ENCODE peak calls at places on chromosomes 4 and X, in nine cellular contexts. Q, E, W, S, M, X, N, H and F are unnamed samples.

GRCh38 chr4:175810360-175810759 is 1.7 kb downstream of the GPM6A start:
- DNase-seq in Q (no peak), E (no peak), W (no peak), S (no peak), M (no peak), X (no peak), N (no peak), H (no peak), F (no peak)

GRCh38 chr4:176538217-176538925 is 218.6 kb downstream of the SPCS3 start:
- DNase-seq in Q (peak; percentile 90), E (no peak), W (no peak), S (peak; percentile 75), M (peak; percentile 96), X (peak; percentile 95), N (peak; percentile 46), H (no peak), F (peak; percentile 92)

GRCh38 chr4:30836231-30836630 is 116.1 kb downstream of the PCDH7 start:
- DNase-seq in Q (no peak), E (no peak), W (no peak), S (no peak), M (peak; percentile 77), X (peak; percentile 60), N (no peak), H (no peak), F (peak; percentile 68)

GRCh38 chrX:19602866-19603620 is 87.7 kb upstream of the MAP3K15 start:
- DNase-seq in Q (peak; percentile 55), E (no peak), W (no peak), S (peak; percentile 25), M (peak; percentile 82), X (peak; percentile 82), N (peak; percentile 76), H (no peak), F (peak; percentile 77)

GRCh38 chrX:102787283-102787682 is 66.7 kb downstream of the GPRASP3 start:
- DNase-seq in Q (no peak), E (no peak), W (no peak), S (no peak), M (no peak), X (no peak), N (no peak), H (no peak), F (no peak)

GRCh38 chr4:47617607-47618006 is 132.5 kb downstream of the ATP10D start:
- DNase-seq in Q (no peak), E (no peak), W (no peak), S (no peak), M (no peak), X (no peak), N (no peak), H (no peak), F (no peak)

GRCh38 chrX:13569479-13570244 is at the start of gene EGFL6:
- DNase-seq in Q (no peak), E (no peak), W (no peak), S (no peak), M (no peak), X (no peak), N (no peak), H (peak; percentile 46), F (no peak)

GRCh38 chr4:37977471-37978452 is 17.6 kb downstream of the PTTG2 start:
- DNase-seq in Q (peak; percentile 69), E (peak; percentile 28), W (peak; percentile 85), S (peak; percentile 75), M (peak; percentile 55), X (peak; percentile 64), N (peak; percentile 61), H (peak; percentile 93), F (peak; percentile 66)

GRCh38 chr4:117700111-117700892 is 334.0 kb upstream of the NDST3 start:
- DNase-seq in Q (no peak), E (no peak), W (no peak), S (no peak), M (peak; percentile 0), X (no peak), N (peak; percentile 2), H (no peak), F (no peak)

GRCh38 chr4:177283167-177283566 is 26.5 kb upstream of the NEIL3 start:
- DNase-seq in Q (peak; percentile 80), E (no peak), W (no peak), S (peak; percentile 43), M (peak; percentile 74), X (peak; percentile 94), N (no peak), H (no peak), F (peak; percentile 61)

GRCh38 chr4:54495091-54495490 is 162.7 kb upstream of the KIT start:
- DNase-seq in Q (peak; percentile 55), E (no peak), W (no peak), S (no peak), M (peak; percentile 16), X (peak; percentile 12), N (no peak), H (peak; percentile 13), F (no peak)

GRCh38 chr4:112213850-112214249 is 17.7 kb upstream of the AP1AR start:
- DNase-seq in Q (peak; percentile 82), E (no peak), W (no peak), S (peak; percentile 83), M (peak; percentile 90), X (peak; percentile 59), N (no peak), H (no peak), F (peak; percentile 59)

GRCh38 chr4:16034010-16034829 is 49.6 kb downstream of the PROM1 start:
- DNase-seq in Q (peak; percentile 65), E (no peak), W (no peak), S (peak; percentile 14), M (peak; percentile 47), X (peak; percentile 74), N (peak; percentile 27), H (no peak), F (no peak)

GRCh38 chr4:165779950-165780670 is 92.9 kb upstream of the TLL1 start:
- DNase-seq in Q (no peak), E (no peak), W (no peak), S (peak; percentile 2), M (no peak), X (peak; percentile 48), N (no peak), H (no peak), F (peak; percentile 23)

GRCh38 chr4:53937918-53938317 is 126.5 kb downstream of the CHIC2 start:
- DNase-seq in Q (peak; percentile 44), E (no peak), W (no peak), S (peak; percentile 75), M (peak; percentile 95), X (peak; percentile 96), N (no peak), H (no peak), F (peak; percentile 89)

GRCh38 chr4:2067446-2068197 is 8.5 kb downstream of the NAT8L start:
- DNase-seq in Q (no peak), E (no peak), W (peak; percentile 53), S (no peak), M (no peak), X (no peak), N (no peak), H (peak; percentile 74), F (no peak)

GRCh38 chr4:103853627-103854026 is 133.8 kb upstream of the TACR3 start:
- DNase-seq in Q (no peak), E (no peak), W (no peak), S (no peak), M (no peak), X (no peak), N (no peak), H (no peak), F (no peak)

GRCh38 chr4:79949186-79949585 is 123.8 kb downstream of the ANTXR2 start:
- DNase-seq in Q (no peak), E (no peak), W (no peak), S (no peak), M (no peak), X (no peak), N (no peak), H (no peak), F (no peak)

GRCh38 chrX:108484251-108484650 is 44.6 kb downstream of the COL4A5 start:
- DNase-seq in Q (no peak), E (no peak), W (no peak), S (no peak), M (no peak), X (no peak), N (no peak), H (no peak), F (no peak)

GRCh38 chr4:137981277-137981676 is 260.9 kb downstream of the SLC7A11 start:
- DNase-seq in Q (peak; percentile 35), E (no peak), W (no peak), S (peak; percentile 60), M (peak; percentile 59), X (peak; percentile 49), N (peak; percentile 11), H (no peak), F (peak; percentile 60)

DNA sequence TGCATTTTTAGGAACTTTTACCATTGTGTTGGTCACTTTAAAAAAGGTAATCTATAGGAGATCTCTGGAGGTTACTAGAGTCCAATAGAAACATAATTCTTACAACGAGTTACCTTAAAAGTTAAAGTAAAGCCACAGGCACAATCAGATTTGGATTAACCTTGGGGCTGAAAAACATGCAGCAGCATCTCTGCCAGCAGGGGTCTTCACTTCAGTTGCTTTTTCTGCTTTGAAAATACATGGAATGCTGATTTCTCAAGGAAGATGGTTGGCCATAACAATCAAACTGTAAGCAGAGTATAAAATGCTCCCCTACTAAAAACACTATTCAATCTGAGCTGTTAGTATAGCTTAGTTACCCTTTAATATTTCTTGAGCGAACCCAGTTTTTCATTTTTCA is 1072.3 kb upstream of the PCDH10 start:
- DNase-seq in Q (no peak), E (no peak), W (no peak), S (no peak), M (no peak), X (no peak), N (no peak), H (no peak), F (no peak)
- TF ChIP-seq CTCF in Q (no peak), E (no peak), W (no peak), S (peak; percentile 3), M (no peak), X (peak; percentile 8), N (no peak), H (no peak), F (no peak)

GRCh38 chr4:184352891-184353290 is 121.5 kb downstream of the IRF2 start:
- DNase-seq in Q (no peak), E (no peak), W (no peak), S (no peak), M (no peak), X (no peak), N (no peak), H (no peak), F (no peak)
- H3K4me3 ChIP-seq in Q (no peak overlapping the region), E (no peak overlapping the region), W (no peak overlapping the region), S (no peak overlapping the region), M (no peak overlapping the region), X (no peak overlapping the region), N (no peak overlapping the region), H (no peak overlapping the region), F (no peak overlapping the region)

GRCh38 chr4:133921280-133922195 is 280.1 kb downstream of the PABPC4L start:
- DNase-seq in Q (no peak), E (no peak), W (no peak), S (peak; percentile 57), M (peak; percentile 34), X (peak; percentile 12), N (peak; percentile 1), H (no peak), F (peak; percentile 9)
- TF ChIP-seq CTCF in Q (no peak), E (no peak), W (no peak), S (peak; percentile 35), M (peak; percentile 46), X (peak; percentile 47), N (no peak), H (no peak), F (peak; percentile 20)

DNA sequence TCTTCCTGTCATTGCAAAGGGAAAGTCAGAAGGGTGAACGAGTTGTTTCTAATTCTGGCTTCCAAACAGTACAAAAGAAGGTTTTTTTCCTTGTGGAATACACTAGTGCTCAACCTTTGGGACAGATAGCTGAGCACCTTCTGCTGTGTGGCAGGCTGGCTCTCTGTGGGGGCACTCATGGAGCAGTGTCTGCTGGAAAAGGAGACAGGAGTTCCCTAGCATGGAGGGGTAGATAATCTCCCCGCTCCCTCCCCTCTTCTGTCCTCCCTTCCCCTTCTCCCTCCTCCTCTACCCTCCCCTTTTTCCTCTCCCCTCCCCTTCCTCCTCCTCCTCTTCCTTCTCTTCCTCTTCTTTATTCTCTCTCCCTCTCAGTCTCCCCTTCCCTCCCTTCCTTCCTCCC is 62.4 kb upstream of the MTM1 start:
- DNase-seq in Q (no peak), E (no peak), W (no peak), S (no peak), M (no peak), X (no peak), N (no peak), H (no peak), F (no peak)
- H3K4me3 ChIP-seq in Q (no peak overlapping the region), E (no peak overlapping the region), W (no peak overlapping the region), S (no peak overlapping the region), M (no peak overlapping the region), X (no peak overlapping the region), N (no peak overlapping the region), H (no peak overlapping the region), F (no peak overlapping the region)